ENCODE peak calls at places on chromosomes 4 and X, in four cellular contexts. A is right lobe of liver, P is WTC11, R is fibroblast of the aortic adventitia. D is an unnamed sample.

GRCh38 chr4:20254517-20255250 is 3.0 kb downstream of the SLIT2 start:
- DNase-seq in A (no peak), P (peak), R (peak), D (peak)

GRCh38 chr4:138114434-138114833 is 127.7 kb downstream of the SLC7A11 start:
- DNase-seq in A (no peak), P (no peak), R (peak), D (no peak)

GRCh38 chr4:102217345-102217744 is 127.9 kb downstream of the SLC39A8 start:
- DNase-seq in A (no peak), P (no peak), R (peak), D (no peak)

GRCh38 chr4:153668647-153669046 is 15.4 kb upstream of the TLR2 start:
- DNase-seq in A (no peak), P (no peak), R (peak), D (no peak)

GRCh38 chrX:153226344-153227190 is 47.5 kb downstream of the MAGEA1 start:
- DNase-seq in A (no peak), P (peak), R (peak), D (peak)

GRCh38 chrX:10101269-10101668 is 55.5 kb upstream of the CLCN4 start:
- DNase-seq in A (no peak), P (no peak), R (no peak), D (no peak)

GRCh38 chr4:77443941-77444340 is 161.7 kb upstream of the CXCL13 start:
- DNase-seq in A (no peak), P (no peak), R (peak), D (no peak)

GRCh38 chr4:36088542-36088941 is 155.8 kb downstream of the ARAP2 start:
- DNase-seq in A (no peak), P (no peak), R (no peak), D (no peak)

GRCh38 chr4:17478073-17478472 is 33.8 kb downstream of the QDPR start:
- DNase-seq in A (no peak), P (no peak), R (no peak), D (no peak)

GRCh38 chrX:140762061-140762460 is 52.5 kb downstream of the LINC00632 start:
- DNase-seq in A (peak), P (peak), R (peak), D (peak)

GRCh38 chr4:112853662-112854256 is 195.7 kb upstream of the ANK2 start:
- DNase-seq in A (no peak), P (no peak), R (peak), D (no peak)

GRCh38 chrX:139563251-139563650 is 32.7 kb downstream of the F9 start:
- DNase-seq in A (no peak), P (no peak), R (no peak), D (no peak)

GRCh38 chrX:149825424-149825823 is 43.7 kb downstream of the MAGEA9 start:
- DNase-seq in A (no peak), P (peak), R (peak), D (peak)

GRCh38 chr4:140061883-140062282 is 92.1 kb downstream of the MAML3 start:
- DNase-seq in A (no peak), P (no peak), R (no peak), D (no peak)

GRCh38 chr4:20474119-20474518 is 222.4 kb downstream of the SLIT2 start:
- DNase-seq in A (no peak), P (no peak), R (peak), D (no peak)

GRCh38 chr4:79935264-79935663 is 137.8 kb downstream of the ANTXR2 start:
- DNase-seq in A (no peak), P (no peak), R (no peak), D (no peak)

GRCh38 chr4:90641856-90642599 is 514.8 kb downstream of the CCSER1 start:
- DNase-seq in A (no peak), P (no peak), R (no peak), D (no peak)

GRCh38 chr4:183602444-183603102 is 56.4 kb downstream of the RWDD4 start:
- DNase-seq in A (no peak), P (no peak), R (peak), D (no peak)

GRCh38 chr4:182306792-182307507 is 63.7 kb downstream of the TENM3 start:
- DNase-seq in A (no peak), P (no peak), R (no peak), D (no peak)

GRCh38 chrX:155959018-155959587 is 38.4 kb upstream of the IL9R start:
- DNase-seq in A (no peak), P (no peak), R (no peak), D (no peak)

GRCh38 chrX:96563663-96564062 is 121.0 kb upstream of the DIAPH2 start:
- DNase-seq in A (no peak), P (no peak), R (peak), D (no peak)

GRCh38 chr4:112857461-112857860 is 192.0 kb upstream of the ANK2 start:
- DNase-seq in A (no peak), P (no peak), R (peak), D (no peak)

GRCh38 chrX:28609917-28610613 is 22.8 kb downstream of the IL1RAPL1 start:
- DNase-seq in A (peak), P (no peak), R (no peak), D (no peak)

GRCh38 chr4:136741468-136741867 is 790.8 kb downstream of the PCDH18 start:
- DNase-seq in A (no peak), P (no peak), R (peak), D (no peak)

GRCh38 chr4:41507292-41507933 is 30.5 kb upstream of the LIMCH1 start:
- DNase-seq in A (no peak), P (no peak), R (peak), D (no peak)

GRCh38 chr4:143358923-143359694 is 22.4 kb downstream of the GAB1 start:
- DNase-seq in A (no peak), P (no peak), R (peak), D (no peak)

GRCh38 chr4:182273191-182273935 is 30.2 kb downstream of the TENM3 start:
- DNase-seq in A (no peak), P (no peak), R (no peak), D (no peak)

GRCh38 chr4:89539797-89540711 is 232.5 kb upstream of the GPRIN3 start:
- DNase-seq in A (no peak), P (no peak), R (peak), D (no peak)

GRCh38 chr4:109588176-109588575 is 28.1 kb downstream of the MCUB start:
- DNase-seq in A (no peak), P (no peak), R (no peak), D (no peak)

GRCh38 chr4:48801739-48802138 is 21.7 kb upstream of the FRYL start:
- DNase-seq in A (no peak), P (no peak), R (peak), D (no peak)

GRCh38 chrX:147183161-147183560 is 368.6 kb upstream of the CXorf51A start:
- DNase-seq in A (peak), P (no peak), R (no peak), D (no peak)

DNA sequence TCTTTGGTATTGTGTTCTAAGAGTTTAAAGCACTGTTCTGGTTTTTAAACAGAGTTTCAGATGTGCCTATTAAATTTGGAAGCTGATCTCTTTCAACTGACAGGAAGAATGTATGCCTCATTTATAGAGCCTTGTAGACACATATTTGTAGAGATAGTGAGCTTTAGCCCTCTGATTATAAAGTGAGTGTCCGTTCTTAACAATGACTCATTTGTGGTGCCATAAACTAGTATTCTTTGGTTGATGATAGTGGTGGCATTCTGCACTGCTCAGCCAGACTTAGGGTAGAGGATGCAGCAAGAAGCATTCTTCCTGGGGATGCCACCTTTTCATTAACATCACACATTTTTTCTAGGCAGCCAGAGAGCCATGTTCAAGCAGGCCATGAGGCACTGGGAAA is 121.7 kb downstream of the TLL1 start:
- DNase-seq in A (no peak), P (no peak), R (peak), D (no peak)
- TF ChIP-seq CTCF in A (no peak), P (no peak), R (no peak), D (no peak)

DNA sequence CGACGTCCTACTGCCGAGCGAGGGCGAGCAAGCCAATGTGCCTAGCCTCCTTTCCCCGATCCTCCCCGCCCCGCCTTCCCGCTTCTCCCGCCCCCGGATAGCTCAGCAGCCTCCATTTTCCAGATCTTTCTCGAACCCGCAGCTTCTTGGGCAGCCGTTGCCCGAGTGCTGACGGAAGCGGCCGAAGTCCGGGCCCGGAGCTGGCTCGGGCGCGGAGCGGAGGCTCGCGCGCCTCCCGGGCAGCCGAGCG is 172 bp upstream of the HSPA4L start:
- DNase-seq in A (peak), P (peak), R (peak), D (peak)
- TF ChIP-seq CTCF in A (no peak), P (no peak), R (no peak), D (no peak)

GRCh38 chr4:1049591-1049905 is 38.1 kb downstream of the FGFRL1 start:
- DNase-seq in A (peak), P (no peak), R (no peak), D (no peak)

GRCh38 chr4:1051472-1051871 is 40.0 kb downstream of the FGFRL1 start:
- DNase-seq in A (no peak), P (no peak), R (no peak), D (no peak)

GRCh38 chr4:1048781-1049590 is 37.6 kb downstream of the FGFRL1 start:
- DNase-seq in A (no peak), P (no peak), R (no peak), D (no peak)

GRCh38 chr4:1052231-1052671 is 40.8 kb downstream of the FGFRL1 start:
- DNase-seq in A (peak), P (no peak), R (no peak), D (no peak)

DNA sequence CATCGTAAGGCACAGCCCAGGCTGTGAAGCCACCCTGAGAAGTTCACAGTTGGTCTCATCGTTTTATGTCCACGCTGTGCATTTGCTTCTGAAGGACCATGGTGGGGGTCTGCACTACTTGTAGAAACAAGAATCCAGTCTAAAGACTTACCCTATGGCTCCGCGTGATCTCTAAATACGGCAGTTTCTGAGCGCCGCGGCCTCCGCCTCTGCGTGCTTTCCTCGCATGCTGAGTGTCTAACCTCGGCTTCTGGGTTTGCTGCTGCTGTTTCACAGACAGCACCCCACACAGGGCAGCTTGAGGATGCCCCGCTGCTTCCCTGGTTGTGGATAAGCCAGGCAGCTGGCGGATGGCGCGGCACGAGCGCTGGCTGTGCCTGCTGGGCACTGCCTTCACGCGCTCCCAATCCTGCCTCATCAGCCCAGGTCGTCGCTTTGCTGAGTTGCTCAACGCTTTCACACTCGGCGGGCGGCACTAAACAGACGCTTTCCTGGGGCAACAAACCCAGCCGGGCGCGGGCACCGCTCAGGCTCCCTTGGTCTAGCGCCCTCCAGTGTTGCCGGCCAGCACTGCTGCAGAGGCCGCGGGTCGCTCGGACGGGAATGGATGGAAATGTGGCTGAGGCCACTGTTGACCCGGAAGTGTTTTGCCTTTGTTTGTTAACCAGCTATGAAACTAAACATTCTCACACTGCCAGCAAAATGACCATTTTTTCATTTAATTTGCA is 39.2 kb downstream of the FGFRL1 start:
- DNase-seq in A (no peak), P (peak), R (no peak), D (no peak)
- TF ChIP-seq CTCF in A (peak), P (peak), R (no peak), D (no peak)

DNA sequence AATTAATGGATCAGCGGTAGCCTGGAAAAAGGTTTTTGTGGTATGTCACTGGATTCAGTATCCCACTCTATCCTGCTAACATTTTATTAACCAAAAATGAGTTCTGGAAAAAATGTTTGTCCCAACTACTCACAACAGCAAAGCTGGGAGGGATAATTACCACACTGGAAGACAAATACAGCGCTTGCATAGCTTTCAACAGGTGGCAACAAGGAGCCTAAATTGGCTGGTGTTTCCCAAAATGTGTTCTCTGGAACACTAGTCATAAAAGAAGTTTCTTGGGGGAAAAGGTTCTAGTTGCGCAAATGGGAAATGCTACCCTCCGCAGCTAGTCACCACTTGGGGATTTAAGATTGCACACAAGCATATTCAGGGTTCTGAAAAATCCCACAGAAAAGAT is 54.6 kb downstream of the BEND2 start:
- DNase-seq in A (no peak), P (no peak), R (no peak), D (no peak)
- TF ChIP-seq CTCF in A (no peak), P (no peak), R (no peak), D (no peak)

DNA sequence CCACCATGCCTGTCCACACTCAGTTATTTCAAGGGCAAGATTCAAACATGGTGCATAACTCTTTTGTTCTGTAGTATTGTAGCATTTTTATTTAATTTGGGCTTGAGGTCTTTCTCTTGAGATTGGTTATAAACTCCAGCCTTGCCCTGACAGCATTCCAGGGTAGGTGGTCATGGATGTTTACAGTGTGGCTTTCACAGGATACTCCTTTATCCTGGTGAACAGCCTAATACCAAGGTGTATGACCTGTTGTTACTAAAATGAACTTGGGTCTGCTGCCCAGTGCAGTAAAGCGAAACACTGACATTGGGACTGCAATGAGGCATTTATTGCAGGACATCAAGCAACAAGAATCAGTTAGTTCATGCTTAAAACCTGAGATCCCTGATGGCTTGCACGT is 434.8 kb downstream of the ANKRD50 start:
- DNase-seq in A (no peak), P (no peak), R (no peak), D (no peak)
- TF ChIP-seq CTCF in A (no peak), P (no peak), R (no peak), D (no peak)

GRCh38 chrX:39443240-39443639 is 642.0 kb downstream of the MID1IP1 start:
- DNase-seq in A (no peak), P (no peak), R (no peak), D (no peak)

GRCh38 chrX:39442332-39442731 is 641.1 kb downstream of the MID1IP1 start:
- DNase-seq in A (no peak), P (no peak), R (no peak), D (no peak)

GRCh38 chrX:39449352-39449751 is 648.1 kb downstream of the MID1IP1 start:
- DNase-seq in A (no peak), P (no peak), R (no peak), D (no peak)

GRCh38 chrX:39440734-39441305 is 639.6 kb downstream of the MID1IP1 start:
- DNase-seq in A (no peak), P (no peak), R (no peak), D (no peak)

DNA sequence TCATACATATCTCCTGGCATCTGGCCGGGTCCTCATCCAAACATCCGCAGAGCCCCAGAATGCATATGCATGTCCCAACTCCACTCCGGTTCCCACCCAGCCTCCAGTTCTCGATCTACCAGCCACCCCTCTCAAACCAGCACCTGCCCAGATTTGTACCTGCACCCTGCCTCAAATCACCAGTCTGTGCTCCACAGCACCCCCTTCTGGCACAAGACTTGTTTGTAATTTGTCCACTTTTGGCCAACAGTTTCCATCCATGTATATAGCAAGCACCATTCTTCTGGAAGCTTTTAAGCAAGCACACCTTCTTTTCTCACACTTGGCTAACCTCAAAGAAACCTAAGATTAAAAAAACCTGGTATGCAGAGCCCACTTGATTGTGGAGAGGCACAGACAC is 644.1 kb downstream of the MID1IP1 start:
- DNase-seq in A (peak), P (peak), R (no peak), D (no peak)
- TF ChIP-seq CTCF in A (peak), P (no peak), R (peak), D (peak)

GRCh38 chr4:116397291-116397690 is 688.1 kb downstream of the TRAM1L1 start:
- DNase-seq in A (no peak), P (no peak), R (no peak), D (no peak)

GRCh38 chr4:116395408-116395807 is 690.0 kb downstream of the TRAM1L1 start:
- DNase-seq in A (no peak), P (no peak), R (no peak), D (no peak)

GRCh38 chr4:116397714-116398113 is 687.7 kb downstream of the TRAM1L1 start:
- DNase-seq in A (no peak), P (no peak), R (no peak), D (no peak)

GRCh38 chr4:116401293-116401692 is 684.1 kb downstream of the TRAM1L1 start:
- DNase-seq in A (no peak), P (no peak), R (no peak), D (no peak)

GRCh38 chr4:116400480-116400879 is 684.9 kb downstream of the TRAM1L1 start:
- DNase-seq in A (no peak), P (no peak), R (no peak), D (no peak)
- TF ChIP-seq CTCF in A (no peak), P (no peak), R (no peak), D (no peak)

DNA sequence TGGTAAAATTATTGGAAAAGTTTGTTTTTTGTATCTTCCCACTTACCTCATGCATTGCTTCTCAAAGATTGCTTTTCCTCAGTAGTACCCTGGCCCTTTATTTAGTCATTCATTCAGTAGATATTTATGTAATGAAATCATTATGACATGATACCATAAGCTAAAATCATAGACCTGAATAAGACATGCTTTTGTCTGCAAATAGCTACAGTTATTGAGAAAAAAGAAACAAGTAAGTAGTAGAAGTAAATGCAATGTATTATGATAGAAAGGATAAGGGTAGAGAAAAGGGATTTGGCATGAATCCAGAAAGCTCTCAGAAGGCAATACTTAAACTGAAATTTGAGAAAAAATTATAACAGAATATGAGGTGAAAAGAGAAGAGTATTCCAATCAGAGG is 352.5 kb downstream of the GPM6A start:
- DNase-seq in A (no peak), P (no peak), R (peak), D (no peak)
- TF ChIP-seq CTCF in A (no peak), P (no peak), R (no peak), D (no peak)